ENCODE peak calls at places on chromosomes 12 and 14, in five cellular contexts. I, R, F, Y and N are unnamed samples.

GRCh38 chr12:52613363-52614030 is 4.9 kb downstream of the KRT73 start:
- DNase-seq in I (no peak), R (no peak), F (no peak), Y (peak; percentile 17), N (no peak)

GRCh38 chr14:70057519-70058136 is 131.1 kb downstream of the SLC8A3 start:
- DNase-seq in I (no peak), R (no peak), F (no peak), Y (no peak), N (no peak)

GRCh38 chr14:36785511-36785910 is 123.9 kb downstream of the PAX9 start:
- DNase-seq in I (no peak), R (no peak), F (no peak), Y (no peak), N (no peak)

GRCh38 chr12:52121848-52122838 is 42.6 kb downstream of the SMIM41 start:
- DNase-seq in I (no peak), R (peak; percentile 73), F (no peak), Y (peak; percentile 90), N (peak; percentile 84)

GRCh38 chr12:79374543-79374942 is 316.2 kb downstream of the PAWR start:
- DNase-seq in I (no peak), R (no peak), F (no peak), Y (no peak), N (no peak)

GRCh38 chr12:23084236-23084995 is 459.4 kb downstream of the ETNK1 start:
- DNase-seq in I (peak; percentile 6), R (peak; percentile 17), F (no peak), Y (no peak), N (no peak)

GRCh38 chr14:61438036-61438435 is 116.7 kb downstream of the PRKCH start:
- DNase-seq in I (no peak), R (no peak), F (no peak), Y (no peak), N (no peak)

GRCh38 chr12:3187846-3188755 is 110.9 kb downstream of the TSPAN9 start:
- DNase-seq in I (no peak), R (no peak), F (no peak), Y (no peak), N (no peak)

GRCh38 chr12:111284709-111285108 is 84.2 kb downstream of the PHETA1 start:
- DNase-seq in I (no peak), R (no peak), F (no peak), Y (no peak), N (no peak)

GRCh38 chr12:102540856-102541385 is 60.6 kb upstream of the IGF1 start:
- DNase-seq in I (no peak), R (no peak), F (no peak), Y (no peak), N (no peak)

GRCh38 chr12:4169959-4170358 is 103.6 kb upstream of the CCND2 start:
- DNase-seq in I (no peak), R (no peak), F (no peak), Y (peak; percentile 28), N (no peak)

GRCh38 chr14:39367387-39367751 is 64.9 kb downstream of the FBXO33 start:
- DNase-seq in I (no peak), R (no peak), F (no peak), Y (no peak), N (peak; percentile 17)

GRCh38 chr12:78208106-78208505 is 377.4 kb downstream of the NAV3 start:
- DNase-seq in I (no peak), R (no peak), F (no peak), Y (no peak), N (no peak)

GRCh38 chr12:45336762-45337596 is 121.1 kb downstream of the ANO6 start:
- DNase-seq in I (no peak), R (peak; percentile 32), F (no peak), Y (no peak), N (no peak)

GRCh38 chr12:43882578-43883178 is 46.8 kb downstream of the TMEM117 start:
- DNase-seq in I (peak; percentile 46), R (peak; percentile 39), F (peak; percentile 17), Y (no peak), N (no peak)

GRCh38 chr14:24332094-24332983 is 2.5 kb downstream of the ADCY4 start:
- DNase-seq in I (peak; percentile 86), R (peak; percentile 79), F (peak; percentile 60), Y (peak; percentile 89), N (peak; percentile 82)

GRCh38 chr12:131404705-131405104 is 306.2 kb upstream of the SFSWAP start:
- DNase-seq in I (no peak), R (no peak), F (no peak), Y (no peak), N (no peak)

GRCh38 chr12:94601972-94602517 is 48.3 kb downstream of the TMCC3 start:
- DNase-seq in I (no peak), R (no peak), F (no peak), Y (no peak), N (no peak)

GRCh38 chr12:3261782-3262359 is 184.7 kb downstream of the TSPAN9 start:
- DNase-seq in I (no peak), R (no peak), F (no peak), Y (no peak), N (no peak)

GRCh38 chr12:75505706-75506312 is 5.6 kb downstream of the KRR1 start:
- DNase-seq in I (peak; percentile 9), R (no peak), F (no peak), Y (no peak), N (no peak)

GRCh38 chr14:38203929-38204716 is 3.6 kb upstream of the SSTR1 start:
- DNase-seq in I (no peak), R (no peak), F (no peak), Y (no peak), N (no peak)

GRCh38 chr14:89425931-89426330 is 8.9 kb upstream of the FOXN3 start:
- DNase-seq in I (peak; percentile 41), R (no peak), F (peak; percentile 85), Y (no peak), N (no peak)

GRCh38 chr12:70045514-70045913 is 197.7 kb upstream of the CNOT2 start:
- DNase-seq in I (no peak), R (no peak), F (no peak), Y (no peak), N (no peak)

GRCh38 chr12:70048521-70049245 is 194.6 kb upstream of the CNOT2 start:
- DNase-seq in I (no peak), R (no peak), F (peak; percentile 9), Y (no peak), N (no peak)

GRCh38 chr12:70043490-70044138 is 199.6 kb upstream of the CNOT2 start:
- DNase-seq in I (no peak), R (no peak), F (no peak), Y (no peak), N (no peak)

GRCh38 chr12:70044170-70044569 is 199.1 kb upstream of the CNOT2 start:
- DNase-seq in I (no peak), R (peak; percentile 33), F (no peak), Y (no peak), N (no peak)

GRCh38 chr12:70045036-70045435 is 198.2 kb upstream of the CNOT2 start:
- DNase-seq in I (no peak), R (no peak), F (no peak), Y (no peak), N (no peak)
- TF ChIP-seq ATF2 in I (no peak), R (no peak), F (no peak), Y (no peak), N (no peak)

GRCh38 chr12:121917950-121918678 is at the start of gene CFAP251:
- DNase-seq in I (no peak), R (no peak), F (peak; percentile 50), Y (peak; percentile 97), N (peak; percentile 98)

GRCh38 chr12:121916719-121917118 is 1.7 kb upstream of the CFAP251 start:
- DNase-seq in I (no peak), R (no peak), F (no peak), Y (no peak), N (no peak)

GRCh38 chr12:121921106-121921505 is 2.7 kb downstream of the CFAP251 start:
- DNase-seq in I (no peak), R (no peak), F (no peak), Y (no peak), N (no peak)

GRCh38 chr12:121915841-121916321 is 2.5 kb upstream of the CFAP251 start:
- DNase-seq in I (no peak), R (no peak), F (no peak), Y (no peak), N (no peak)

DNA sequence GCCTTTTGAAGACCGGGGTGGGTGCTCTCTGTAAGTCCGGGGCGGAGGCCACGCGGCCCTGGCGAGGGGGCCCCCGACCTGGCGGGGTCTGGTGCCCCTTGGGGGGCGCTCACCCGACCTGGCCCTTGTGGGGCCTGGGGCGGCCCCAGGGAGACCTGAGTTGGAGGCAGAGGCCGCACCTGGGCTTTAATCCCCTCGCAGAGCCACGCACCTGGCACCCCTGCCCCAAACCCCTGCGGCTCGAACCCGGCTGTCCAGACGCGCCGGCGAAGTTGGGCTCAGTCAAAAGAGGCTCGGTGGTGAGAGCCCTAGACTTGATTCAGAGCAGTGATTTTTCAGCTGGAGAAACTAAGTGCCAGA is 267 bp downstream of the CFAP251 start:
- DNase-seq in I (no peak), R (no peak), F (no peak), Y (no peak), N (peak; percentile 44)
- TF ChIP-seq ATF2 in I (no peak), R (no peak), F (no peak), Y (no peak), N (no peak)

GRCh38 chr12:113310489-113310888 is 24.4 kb downstream of the SLC8B1 start:
- DNase-seq in I (peak; percentile 15), R (no peak), F (no peak), Y (no peak), N (no peak)
- TF ChIP-seq ATF2 in I (no peak), R (no peak), F (no peak), Y (no peak), N (no peak)

GRCh38 chr14:22614240-22614799 is 16.2 kb downstream of the ABHD4 start:
- DNase-seq in I (peak; percentile 83), R (peak; percentile 18), F (no peak), Y (no peak), N (no peak)
- TF ChIP-seq ATF2 in I (no peak), R (no peak), F (no peak), Y (no peak), N (no peak)

GRCh38 chr12:119440961-119441360 is 106.4 kb downstream of the CCDC60 start:
- DNase-seq in I (no peak), R (no peak), F (no peak), Y (no peak), N (no peak)

GRCh38 chr12:119448737-119449136 is 114.2 kb downstream of the CCDC60 start:
- DNase-seq in I (no peak), R (no peak), F (no peak), Y (no peak), N (no peak)

GRCh38 chr12:119447618-119448017 is 113.1 kb downstream of the CCDC60 start:
- DNase-seq in I (no peak), R (no peak), F (peak; percentile 32), Y (no peak), N (no peak)

GRCh38 chr12:119444462-119445044 is 110.0 kb downstream of the CCDC60 start:
- DNase-seq in I (peak; percentile 72), R (peak; percentile 72), F (peak; percentile 28), Y (peak; percentile 75), N (peak; percentile 79)

DNA sequence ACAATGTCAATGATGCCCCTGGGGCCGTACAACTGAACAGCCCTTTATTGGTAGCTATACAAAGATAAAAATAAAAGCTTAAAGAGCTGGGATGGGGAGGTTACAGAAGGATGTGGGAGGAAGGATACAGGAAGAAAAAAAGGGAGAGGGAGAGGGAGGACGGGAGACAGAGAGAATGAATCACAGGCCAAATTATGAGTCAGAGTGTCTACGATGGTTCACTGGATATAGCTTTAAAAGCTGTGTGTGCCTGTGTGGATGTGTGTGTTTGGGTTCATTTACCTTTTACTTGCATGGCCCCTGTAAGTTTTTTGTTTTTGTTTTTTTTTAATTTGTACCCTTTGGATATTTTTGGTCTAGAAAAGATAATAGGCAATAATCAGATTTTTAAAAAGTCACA is 111.9 kb downstream of the CCDC60 start:
- DNase-seq in I (no peak), R (no peak), F (no peak), Y (no peak), N (no peak)
- TF ChIP-seq ATF2 in I (no peak), R (no peak), F (no peak), Y (no peak), N (no peak)

GRCh38 chr14:67999693-68000384 is 180.3 kb downstream of the RAD51B start:
- DNase-seq in I (no peak), R (no peak), F (no peak), Y (no peak), N (no peak)
- TF ChIP-seq ATF2 in I (no peak), R (no peak), F (no peak), Y (no peak), N (no peak)